ENCODE peak calls at places on chromosome 4, in seven cellular contexts. D is activated B cell treated with CpG ODN at 0.5 μM for 24 hours; Z is AG09309; K is bronchial epithelial cell; C is fibroblast of the aortic adventitia; M is CD4-positive, alpha-beta T cell; I is transverse colon. B is an unnamed sample.

GRCh38 chr4:6205973-6206372 is 5.6 kb upstream of the JAKMIP1 start:
- DNase-seq in D (no peak), Z (no peak), K (no peak), C (no peak), M (no peak), I (no peak), B (no peak)

GRCh38 chr4:84647307-84647884 is 64.5 kb downstream of the CDS1 start:
- DNase-seq in D (no peak), Z (no peak), K (no peak), C (no peak), M (no peak), I (no peak), B (peak)

GRCh38 chr4:77021614-77022089 is 54.1 kb downstream of the CCNI start:
- DNase-seq in D (no peak), Z (peak), K (no peak), C (peak), M (no peak), I (no peak), B (peak)

GRCh38 chr4:55399581-55399980 is 3.8 kb downstream of the TMEM165 start:
- DNase-seq in D (no peak), Z (no peak), K (no peak), C (no peak), M (no peak), I (no peak), B (no peak)

GRCh38 chr4:57430706-57431105 is 320.5 kb upstream of the IGFBP7 start:
- DNase-seq in D (no peak), Z (no peak), K (no peak), C (no peak), M (no peak), I (no peak), B (no peak)

GRCh38 chr4:139191373-139191772 is 14.4 kb upstream of the ELF2 start:
- DNase-seq in D (no peak), Z (no peak), K (no peak), C (no peak), M (no peak), I (no peak), B (peak)

GRCh38 chr4:77178560-77178959 is 21.6 kb downstream of the CCNG2 start:
- DNase-seq in D (no peak), Z (no peak), K (no peak), C (no peak), M (no peak), I (no peak), B (no peak)

GRCh38 chr4:74793757-74794340 is 474 bp downstream of the BTC start:
- DNase-seq in D (no peak), Z (no peak), K (peak), C (peak), M (no peak), I (peak), B (peak)

GRCh38 chr4:150385606-150386005 is 196.3 kb upstream of the MAB21L2 start:
- DNase-seq in D (no peak), Z (peak), K (peak), C (peak), M (no peak), I (no peak), B (peak)

GRCh38 chr4:168859888-168860694 is 150.0 kb downstream of the CBR4 start:
- DNase-seq in D (no peak), Z (no peak), K (no peak), C (no peak), M (no peak), I (no peak), B (peak)

GRCh38 chr4:85402371-85402770 is 72.6 kb upstream of the ARHGAP24 start:
- DNase-seq in D (no peak), Z (peak), K (peak), C (peak), M (no peak), I (no peak), B (peak)

GRCh38 chr4:40486534-40486933 is 143.1 kb downstream of the RBM47 start:
- DNase-seq in D (no peak), Z (peak), K (peak), C (peak), M (no peak), I (no peak), B (peak)

GRCh38 chr4:88659061-88659889 is 38.4 kb downstream of the NAP1L5 start:
- DNase-seq in D (no peak), Z (peak), K (peak), C (peak), M (no peak), I (peak), B (peak)

GRCh38 chr4:164956766-164957643 is 20.5 kb downstream of the TRIM61 start:
- DNase-seq in D (peak), Z (no peak), K (peak), C (peak), M (peak), I (peak), B (peak)

GRCh38 chr4:162485486-162485885 is 321.7 kb upstream of the FSTL5 start:
- DNase-seq in D (no peak), Z (no peak), K (peak), C (no peak), M (no peak), I (no peak), B (peak)

GRCh38 chr4:186781032-186781917 is 57.6 kb upstream of the FAT1 start:
- DNase-seq in D (no peak), Z (no peak), K (peak), C (no peak), M (no peak), I (no peak), B (peak)

GRCh38 chr4:165502919-165503907 is 124.4 kb downstream of the CPE start:
- DNase-seq in D (no peak), Z (no peak), K (peak), C (peak), M (no peak), I (no peak), B (peak)

GRCh38 chr4:8742546-8742945 is 129.1 kb downstream of the HMX1 start:
- DNase-seq in D (no peak), Z (no peak), K (no peak), C (no peak), M (no peak), I (no peak), B (no peak)

GRCh38 chr4:8745036-8745827 is 126.4 kb downstream of the HMX1 start:
- DNase-seq in D (no peak), Z (no peak), K (no peak), C (no peak), M (peak), I (no peak), B (no peak)

GRCh38 chr4:8746523-8747466 is 124.8 kb downstream of the HMX1 start:
- DNase-seq in D (peak), Z (no peak), K (no peak), C (no peak), M (peak), I (no peak), B (no peak)

GRCh38 chr4:8745828-8746225 is 125.8 kb downstream of the HMX1 start:
- DNase-seq in D (peak), Z (no peak), K (no peak), C (no peak), M (peak), I (no peak), B (no peak)

GRCh38 chr4:8744083-8744805 is 127.4 kb downstream of the HMX1 start:
- DNase-seq in D (no peak), Z (no peak), K (no peak), C (no peak), M (no peak), I (no peak), B (no peak)
- TF ChIP-seq CTCF in D (no peak), Z (no peak), K (no peak), C (no peak), M (no peak), I (no peak), B (no peak)

DNA sequence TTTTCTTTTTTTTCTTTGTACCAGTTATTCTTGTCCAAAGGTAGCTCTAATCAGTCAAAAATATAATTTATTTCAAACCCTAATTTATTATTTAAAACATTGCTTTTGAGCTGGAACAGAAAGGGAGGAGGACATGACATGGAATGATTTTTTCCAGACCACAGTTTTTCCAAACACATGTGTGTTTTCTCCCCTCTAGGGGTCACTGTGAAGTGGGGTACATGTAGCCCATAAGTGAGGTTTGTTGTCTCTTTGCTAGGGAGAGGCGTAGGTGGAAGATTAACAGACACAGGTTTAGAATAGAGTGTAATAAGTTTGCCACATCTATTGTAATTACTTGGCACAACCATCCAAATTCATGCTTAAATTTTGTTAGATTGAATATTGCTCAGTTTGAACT is 83.0 kb downstream of the TNIP2 start:
- DNase-seq in D (no peak), Z (no peak), K (peak), C (peak), M (no peak), I (no peak), B (peak)
- TF ChIP-seq CTCF in D (no peak), Z (peak), K (peak), C (peak), M (no peak), I (no peak), B (peak)

DNA sequence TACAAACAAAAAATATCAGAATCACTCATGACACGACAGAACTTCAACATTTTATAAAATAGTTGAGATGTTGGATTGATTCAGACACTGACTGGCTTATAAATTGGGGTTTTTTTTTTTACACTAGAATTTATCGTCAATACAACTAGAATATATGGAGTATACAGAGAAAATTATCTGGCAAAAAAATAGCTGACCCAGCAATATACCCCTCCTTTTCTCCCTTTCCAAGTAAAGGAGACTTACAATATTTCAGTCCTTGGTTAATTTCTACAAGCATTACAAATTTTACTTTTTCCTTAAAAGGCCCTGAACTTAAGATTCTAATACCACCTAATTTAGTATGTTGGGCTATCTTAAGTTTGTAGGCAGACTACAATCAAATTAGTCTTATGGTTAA is 76.3 kb downstream of the LCORL start:
- DNase-seq in D (no peak), Z (no peak), K (no peak), C (no peak), M (no peak), I (no peak), B (no peak)
- TF ChIP-seq CTCF in D (no peak), Z (no peak), K (no peak), C (no peak), M (no peak), I (no peak), B (no peak)

DNA sequence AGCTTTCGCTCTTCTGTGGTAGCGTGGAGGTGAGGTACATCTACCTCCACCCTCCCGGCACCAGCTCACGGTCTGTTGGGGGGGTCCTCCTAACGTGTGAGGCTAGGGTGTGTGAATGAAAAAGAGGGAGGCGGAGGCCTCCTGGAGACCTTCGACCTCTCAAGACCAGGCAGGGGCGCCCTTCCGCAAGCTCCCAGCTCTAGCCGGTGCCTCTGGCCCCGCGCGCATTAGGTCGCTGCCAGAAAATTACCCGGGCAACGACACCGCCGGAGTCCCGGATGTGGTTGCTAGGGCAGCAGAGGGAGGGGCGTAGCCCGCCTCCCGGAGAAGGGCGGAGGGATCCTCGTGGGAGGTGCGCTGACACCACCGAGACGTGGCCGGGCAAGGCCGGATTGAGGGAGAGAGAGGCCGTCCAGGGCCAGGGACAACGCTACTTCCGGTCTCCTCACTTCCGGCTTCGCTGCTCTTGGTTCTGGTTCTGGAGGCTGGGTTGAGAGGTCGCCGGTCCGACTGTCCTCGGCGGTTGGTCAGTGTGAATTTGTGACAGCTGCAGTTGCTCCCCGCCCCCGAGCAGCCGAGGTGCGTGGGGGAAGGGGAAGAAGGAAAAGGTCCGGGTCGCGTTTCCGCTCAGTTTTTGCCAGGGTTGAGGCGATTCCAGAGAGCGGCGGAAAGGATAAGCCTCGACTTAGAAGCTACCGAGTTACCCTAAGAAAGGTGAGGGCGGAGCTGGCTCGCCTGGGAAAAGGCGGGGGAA is at the start of the genes ARFIP1 and TIGD4:
- DNase-seq in D (peak), Z (peak), K (peak), C (peak), M (peak), I (peak), B (peak)
- TF ChIP-seq CTCF in D (no peak), Z (no peak), K (peak), C (peak), M (no peak), I (peak), B (peak)

DNA sequence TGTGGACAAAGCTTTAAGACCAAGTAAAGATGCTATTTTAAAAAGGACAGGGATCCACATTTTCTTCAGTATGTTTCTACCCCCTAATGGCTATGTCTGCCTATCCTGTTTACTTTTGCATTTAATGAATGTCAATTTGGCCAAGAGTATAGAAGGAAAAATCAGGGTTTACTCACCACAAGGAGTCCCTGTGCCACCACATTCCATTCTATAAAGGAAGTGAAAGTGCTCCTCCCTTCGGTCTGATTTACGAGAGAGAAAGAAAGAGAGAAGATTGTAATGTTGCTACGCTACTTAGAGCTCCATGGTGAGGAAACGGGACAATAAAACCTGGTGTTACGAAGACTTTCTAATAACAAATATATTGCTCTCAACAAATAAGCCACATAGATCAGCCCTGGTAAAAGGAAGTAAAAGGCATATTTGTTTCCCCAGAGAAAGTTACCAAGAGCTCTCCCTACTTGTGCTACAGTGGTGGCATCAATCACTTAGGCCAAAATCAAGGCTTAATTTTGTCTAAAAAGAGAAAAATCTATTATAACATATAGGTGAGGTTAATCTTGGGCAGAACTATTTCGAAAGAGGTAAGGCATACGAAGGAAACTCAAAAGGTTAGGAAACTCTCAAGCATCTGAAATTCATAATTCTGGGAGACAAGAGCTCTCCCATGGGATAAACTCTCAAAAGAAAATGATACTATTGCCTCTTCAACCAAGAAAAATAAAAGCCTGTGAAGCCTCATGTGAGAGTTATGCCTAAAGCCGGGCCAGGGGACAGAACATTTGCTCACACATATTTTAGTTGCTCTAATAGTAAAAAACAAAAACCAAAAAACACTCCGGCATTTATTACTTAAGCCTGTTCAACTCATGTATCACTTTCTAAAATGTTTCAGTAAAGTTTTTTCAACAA is 29.5 kb downstream of the TAPT1 start:
- DNase-seq in D (no peak), Z (peak), K (peak), C (peak), M (no peak), I (no peak), B (peak)
- TF ChIP-seq CTCF in D (no peak), Z (peak), K (peak), C (peak), M (no peak), I (peak), B (peak)

GRCh38 chr4:183632689-183633088 is 26.3 kb downstream of the RWDD4 start:
- DNase-seq in D (no peak), Z (no peak), K (no peak), C (no peak), M (no peak), I (no peak), B (no peak)
- TF ChIP-seq CTCF in D (no peak), Z (no peak), K (no peak), C (no peak), M (no peak), I (no peak), B (no peak)

GRCh38 chr4:115053313-115053712 is 60.1 kb downstream of the NDST4 start:
- DNase-seq in D (no peak), Z (no peak), K (no peak), C (no peak), M (no peak), I (no peak), B (no peak)

GRCh38 chr4:115058533-115058932 is 54.9 kb downstream of the NDST4 start:
- DNase-seq in D (no peak), Z (no peak), K (no peak), C (no peak), M (no peak), I (no peak), B (no peak)

GRCh38 chr4:115054836-115055235 is 58.6 kb downstream of the NDST4 start:
- DNase-seq in D (no peak), Z (no peak), K (peak), C (no peak), M (no peak), I (no peak), B (peak)
- TF ChIP-seq CTCF in D (no peak), Z (no peak), K (no peak), C (no peak), M (no peak), I (no peak), B (peak)

GRCh38 chr4:151530783-151531182 is 121.8 kb downstream of the FHIP1A start:
- DNase-seq in D (no peak), Z (no peak), K (no peak), C (no peak), M (no peak), I (no peak), B (no peak)
- TF ChIP-seq CTCF in D (no peak), Z (peak), K (peak), C (no peak), M (no peak), I (peak), B (no peak)

GRCh38 chr4:122224348-122224747 is 72.2 kb downstream of the BLTP1 start:
- DNase-seq in D (no peak), Z (no peak), K (peak), C (peak), M (no peak), I (no peak), B (peak)
- TF ChIP-seq CTCF in D (no peak), Z (peak), K (no peak), C (peak), M (no peak), I (no peak), B (peak)

DNA sequence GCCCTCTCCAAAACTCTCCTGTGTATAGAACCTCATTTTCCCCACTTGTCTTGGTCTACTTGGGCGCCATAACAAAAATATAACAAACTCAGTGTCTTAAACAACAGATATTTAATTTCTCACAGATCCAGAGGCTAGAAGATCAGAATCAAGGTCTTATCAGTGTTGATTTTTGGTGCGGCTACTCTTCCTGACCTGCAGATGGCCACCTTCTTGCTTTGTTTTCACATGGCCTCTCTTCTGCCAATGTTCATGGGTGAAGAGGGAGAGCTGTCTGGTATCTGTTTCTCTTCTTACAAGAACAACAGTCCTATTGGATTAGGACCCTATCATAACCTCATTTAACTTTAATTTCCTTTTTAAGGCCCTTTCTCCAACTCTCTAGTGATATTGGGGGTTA is 177.3 kb downstream of the PABPC4L start:
- DNase-seq in D (no peak), Z (no peak), K (no peak), C (no peak), M (no peak), I (no peak), B (peak)
- TF ChIP-seq CTCF in D (no peak), Z (no peak), K (no peak), C (no peak), M (no peak), I (no peak), B (peak)

B was measured in choroid plexus epithelial cell.